ENCODE peak calls at places on chromosomes 6 and 20, in four cellular contexts. One of them, this sample, is unnamed.
A peak's percentile ranks its signal among the peaks of the same experiment; 100 is the strongest.

GRCh38 chr6:72653032-72653431 is 31.2 kb downstream of the KCNQ5 start:
- DNase-seq in K562: no peak
- DNase-seq in IMR-90: no peak
- DNase-seq in GM12878: no peak
- DNase-seq in this sample: no peak

GRCh38 chr20:35341366-35342028 is 49.3 kb upstream of the FAM83C start:
- DNase-seq in K562: no peak
- DNase-seq in GM12878: no peak
- DNase-seq in IMR-90: peak; percentile 29
- DNase-seq in this sample: no peak

GRCh38 chr6:136822051-136822378 is 377 bp upstream of the PEX7 start:
- DNase-seq in IMR-90: peak; percentile 62
- DNase-seq in K562: no peak
- DNase-seq in GM12878: no peak
- DNase-seq in this sample: no peak

GRCh38 chr6:169494038-169494437 is 207.8 kb downstream of the WDR27 start:
- DNase-seq in IMR-90: no peak
- DNase-seq in GM12878: no peak
- DNase-seq in K562: no peak
- DNase-seq in this sample: no peak

GRCh38 chr20:37240337-37241055 is 21.1 kb downstream of the GHRH start:
- DNase-seq in IMR-90: no peak
- DNase-seq in K562: no peak
- DNase-seq in GM12878: no peak
- DNase-seq in this sample: no peak

GRCh38 chr6:17525637-17526036 is 74.5 kb upstream of the FAM8A1 start:
- DNase-seq in K562: no peak
- DNase-seq in GM12878: no peak
- DNase-seq in IMR-90: no peak
- DNase-seq in this sample: no peak

GRCh38 chr20:57395111-57395959 is 4.1 kb downstream of the RBM38 start:
- DNase-seq in IMR-90: peak; percentile 53
- DNase-seq in GM12878: no peak
- DNase-seq in K562: no peak
- DNase-seq in this sample: no peak

GRCh38 chr6:141965016-141965545 is 167.6 kb upstream of the GJE1 start:
- DNase-seq in IMR-90: no peak
- DNase-seq in K562: no peak
- DNase-seq in GM12878: no peak
- DNase-seq in this sample: no peak

GRCh38 chr6:29129326-29130012 is 21.6 kb downstream of the OR2J3 start:
- DNase-seq in IMR-90: no peak
- DNase-seq in K562: no peak
- DNase-seq in GM12878: no peak
- DNase-seq in this sample: no peak

DNA sequence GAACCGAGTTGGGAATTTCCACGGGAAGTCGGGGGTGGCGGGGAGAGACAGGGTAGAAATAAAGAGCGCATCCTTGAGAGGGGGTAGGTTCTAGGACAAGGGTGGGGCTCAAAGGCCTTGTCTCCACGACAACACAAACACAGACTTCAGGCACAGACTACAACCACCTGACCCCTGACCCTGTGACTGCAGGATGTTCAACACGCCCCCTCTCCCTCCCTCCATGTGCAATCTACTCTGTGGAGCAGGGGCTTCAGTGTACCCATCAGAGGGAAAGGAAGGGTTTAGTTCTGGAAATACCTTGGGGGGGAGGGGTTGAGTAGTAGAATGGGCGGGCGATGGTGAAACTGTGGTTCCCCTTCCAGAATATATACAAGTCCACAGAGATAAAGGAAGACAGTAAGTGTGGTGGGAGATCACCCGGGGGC is 651 bp upstream of the TAPBP start:
- DNase-seq in IMR-90: peak; percentile 86
- DNase-seq in K562: peak; percentile 80
- DNase-seq in GM12878: no peak
- DNase-seq in this sample: peak; percentile 89
- TF ChIP-seq ELK1 in IMR-90: no peak
- TF ChIP-seq ELK1 in K562: no peak
- TF ChIP-seq ELK1 in GM12878: no peak
- TF ChIP-seq ELK1 in this sample: no peak

DNA sequence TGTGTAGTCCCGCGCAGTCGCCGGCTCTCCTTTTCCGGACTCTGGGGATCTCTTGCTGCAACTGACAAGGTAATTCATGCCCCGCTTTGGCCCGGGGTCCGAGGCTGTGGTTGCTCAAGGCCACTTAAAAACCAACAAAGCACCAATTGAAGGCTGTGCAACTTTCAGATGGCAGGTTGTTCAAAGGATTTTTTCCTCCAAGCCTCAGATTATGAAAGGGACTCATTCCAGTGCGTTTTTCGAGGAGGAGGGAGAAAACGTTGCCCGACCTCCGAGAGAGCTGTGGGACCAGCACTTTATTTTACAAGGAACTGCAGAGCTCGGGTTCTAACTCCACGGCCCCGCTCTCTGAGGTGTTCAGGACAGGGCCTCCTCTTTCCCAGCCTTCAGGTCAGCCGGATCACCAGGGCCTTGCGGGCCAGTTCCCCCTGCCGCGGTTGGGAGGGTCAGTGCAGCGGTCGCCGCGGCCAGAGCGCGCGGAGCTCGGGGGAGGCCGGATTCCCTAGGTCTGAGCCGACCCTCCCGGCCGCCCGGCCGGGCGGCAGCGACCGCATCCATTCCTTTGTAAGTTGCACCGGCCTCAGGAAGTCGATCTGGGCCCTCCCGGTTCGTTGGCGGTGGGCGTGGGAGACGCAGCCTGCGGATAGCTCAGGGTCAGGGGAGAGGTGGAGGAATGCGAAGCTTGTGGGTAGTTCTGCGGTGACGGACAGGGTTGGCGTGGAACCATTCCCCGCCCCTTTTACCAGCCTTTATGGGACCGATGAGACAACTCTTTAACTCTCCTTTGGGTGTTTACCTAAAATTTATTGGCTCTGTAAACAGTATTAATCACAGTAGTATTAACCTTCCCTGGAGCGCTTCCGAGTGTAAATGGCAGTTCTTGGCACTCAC is 1.6 kb downstream of the UTRN start:
- DNase-seq in IMR-90: peak; percentile 93
- DNase-seq in GM12878: no peak
- DNase-seq in K562: no peak
- DNase-seq in this sample: peak; percentile 81
- H3K4me2 ChIP-seq in IMR-90: peak overlapping the region; percentile 80
- H3K4me2 ChIP-seq in GM12878: peak overlapping the region; percentile 81
- H3K4me2 ChIP-seq in K562: peak overlapping the region; percentile 5
- H3K4me2 ChIP-seq in this sample: peak overlapping the region; percentile 75

GRCh38 chr20:61251529-61252393 is at the start of gene CDH4:
- DNase-seq in K562: no peak
- DNase-seq in IMR-90: no peak
- DNase-seq in GM12878: no peak
- DNase-seq in this sample: peak; percentile 41
- TF ChIP-seq SMC3 in K562: no peak
- TF ChIP-seq SMC3 in IMR-90: no peak
- TF ChIP-seq SMC3 in GM12878: no peak
- TF ChIP-seq SMC3 in this sample: no peak

GRCh38 chr6:94639564-94639963 is 937.8 kb upstream of the MANEA start:
- DNase-seq in GM12878: no peak
- DNase-seq in K562: no peak
- DNase-seq in IMR-90: no peak
- DNase-seq in this sample: no peak

DNA sequence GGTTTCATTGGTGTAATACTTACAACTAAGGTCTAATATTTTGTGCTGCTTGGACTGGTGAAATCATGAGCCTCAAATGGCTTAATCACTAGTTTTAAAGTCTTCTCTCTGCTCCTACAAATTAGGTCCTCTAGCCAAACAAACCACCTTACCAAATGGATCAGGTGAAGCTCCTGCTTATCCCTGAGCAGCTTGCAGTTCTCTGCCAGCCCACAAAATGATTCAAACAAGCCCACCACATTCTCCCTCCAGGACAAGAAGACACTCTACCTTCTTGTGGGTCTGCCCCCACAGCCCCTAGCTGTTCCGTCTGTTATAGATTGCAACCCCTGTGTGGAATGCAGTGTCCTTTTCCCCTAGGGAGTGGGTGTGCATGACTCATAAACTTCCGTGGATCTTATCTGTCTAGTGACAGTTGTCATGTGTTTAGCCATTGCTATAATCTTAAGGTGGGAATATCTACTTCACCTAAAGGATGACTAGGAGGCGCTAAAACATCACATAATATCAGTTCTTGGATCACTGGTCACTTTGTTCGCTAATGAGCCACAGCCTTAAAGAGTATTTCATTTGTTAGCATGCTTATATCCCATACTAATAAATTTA is 940.5 kb upstream of the MANEA start:
- DNase-seq in GM12878: no peak
- DNase-seq in K562: no peak
- DNase-seq in IMR-90: peak; percentile 1
- DNase-seq in this sample: no peak
- TF ChIP-seq ELK1 in GM12878: no peak
- TF ChIP-seq ELK1 in K562: no peak
- TF ChIP-seq ELK1 in IMR-90: no peak
- TF ChIP-seq ELK1 in this sample: no peak

DNA sequence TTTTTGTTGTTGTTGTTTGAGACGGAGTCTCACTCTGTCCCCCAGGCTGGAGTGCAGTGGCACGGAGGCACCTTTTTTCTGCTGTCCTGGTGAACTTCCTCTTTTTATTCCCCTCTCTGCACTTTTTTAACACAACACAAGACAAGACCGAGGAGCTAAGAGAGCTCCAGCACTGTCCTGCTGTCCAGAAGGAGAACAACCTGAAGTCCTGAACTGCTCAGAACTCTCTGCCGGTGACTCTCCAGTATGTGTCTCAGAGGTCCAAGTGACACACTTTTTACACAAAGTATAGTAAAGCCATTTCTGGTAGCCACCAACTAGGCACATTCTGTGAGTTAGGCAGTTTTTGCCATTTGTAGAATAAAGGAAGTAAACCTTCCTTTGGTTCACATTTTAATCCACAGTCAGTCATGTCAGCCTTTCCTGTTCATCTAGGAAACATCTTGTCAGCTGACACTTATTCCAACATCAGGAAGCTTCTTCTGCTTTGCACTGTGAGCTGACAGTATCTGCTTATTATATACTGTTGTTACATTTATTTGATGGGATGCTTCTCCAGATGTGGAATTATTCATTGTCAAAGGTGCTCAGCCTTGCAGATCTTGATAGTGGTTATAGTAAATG is 28.1 kb upstream of the TXNDC5 start:
- DNase-seq in K562: no peak
- DNase-seq in IMR-90: no peak
- DNase-seq in GM12878: no peak
- DNase-seq in this sample: no peak
- H3K4me2 ChIP-seq in K562: no peak overlapping the region
- H3K4me2 ChIP-seq in IMR-90: no peak overlapping the region
- H3K4me2 ChIP-seq in GM12878: peak overlapping the region; percentile 21
- H3K4me2 ChIP-seq in this sample: no peak overlapping the region

GRCh38 chr6:1228754-1229191 is 83.1 kb upstream of the FOXQ1 start:
- DNase-seq in K562: no peak
- DNase-seq in IMR-90: no peak
- DNase-seq in GM12878: no peak
- DNase-seq in this sample: no peak

GRCh38 chr6:1229808-1230207 is 82.1 kb upstream of the FOXQ1 start:
- DNase-seq in K562: no peak
- DNase-seq in IMR-90: no peak
- DNase-seq in GM12878: no peak
- DNase-seq in this sample: no peak

GRCh38 chr6:1227600-1227934 is 84.3 kb upstream of the FOXQ1 start:
- DNase-seq in K562: no peak
- DNase-seq in GM12878: no peak
- DNase-seq in IMR-90: no peak
- DNase-seq in this sample: no peak

GRCh38 chr6:1229301-1229700 is 82.6 kb upstream of the FOXQ1 start:
- DNase-seq in IMR-90: no peak
- DNase-seq in K562: no peak
- DNase-seq in GM12878: no peak
- DNase-seq in this sample: no peak

DNA sequence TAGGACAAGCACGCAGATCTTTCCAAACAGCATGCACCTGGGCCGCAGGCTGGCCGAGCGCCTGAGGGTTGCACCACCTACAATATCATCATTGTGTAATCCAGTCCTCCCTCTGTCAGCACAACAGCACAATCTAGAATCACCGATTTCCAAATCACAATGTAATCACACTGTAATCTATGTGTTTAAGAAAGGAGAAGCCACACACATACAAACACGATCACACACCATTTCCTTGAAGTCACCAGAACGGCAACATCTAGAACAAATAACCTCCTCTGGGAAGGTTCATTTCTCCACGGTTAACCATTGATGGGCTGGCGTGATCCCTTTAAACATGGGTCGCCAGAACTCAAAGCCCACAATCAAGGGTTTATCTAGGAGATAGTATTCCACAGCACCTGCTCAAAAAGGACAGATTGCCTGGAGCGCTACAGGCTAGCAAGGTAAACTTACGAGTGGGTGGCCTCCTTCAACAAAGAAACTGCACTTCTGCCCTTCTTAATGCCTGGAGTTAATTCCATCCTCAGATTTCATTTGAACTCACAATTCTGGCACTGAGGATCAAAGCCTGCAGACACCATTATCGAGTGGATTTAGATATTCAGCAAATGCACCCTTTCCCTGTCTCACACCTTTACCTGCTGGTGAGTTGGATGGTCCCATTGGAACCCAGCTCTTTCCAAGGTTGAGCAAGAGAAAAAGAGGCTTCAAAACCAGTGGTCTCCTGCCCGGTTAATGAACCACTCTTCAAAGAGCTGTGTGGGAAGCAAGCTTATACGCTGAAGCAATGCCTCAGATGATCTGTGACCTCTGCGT is 83.8 kb upstream of the FOXQ1 start:
- DNase-seq in K562: no peak
- DNase-seq in IMR-90: no peak
- DNase-seq in GM12878: no peak
- DNase-seq in this sample: no peak
- TF ChIP-seq SMC3 in K562: no peak
- TF ChIP-seq SMC3 in IMR-90: no peak
- TF ChIP-seq SMC3 in GM12878: no peak
- TF ChIP-seq SMC3 in this sample: no peak

DNA sequence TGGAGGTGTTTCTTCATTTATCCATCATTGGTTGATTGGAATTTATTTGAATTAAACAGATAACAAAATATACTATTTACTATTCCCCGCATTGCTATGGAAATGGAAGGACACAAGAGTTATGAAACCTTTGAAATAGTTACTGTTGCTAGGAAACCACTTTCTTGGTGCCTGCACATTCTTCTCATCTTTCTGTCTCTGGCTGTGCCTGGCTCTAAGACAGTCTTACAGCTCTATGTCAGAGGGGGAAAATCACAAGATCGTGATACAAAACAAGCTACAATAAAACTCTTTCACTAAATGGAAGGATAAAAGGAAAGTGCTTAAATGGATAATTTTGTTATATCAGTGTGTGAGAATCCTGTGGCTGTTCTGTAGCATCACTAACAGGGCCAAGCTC is 453.0 kb downstream of the LMBRD1 start:
- DNase-seq in GM12878: no peak
- DNase-seq in IMR-90: no peak
- DNase-seq in K562: no peak
- DNase-seq in this sample: no peak
- TF ChIP-seq ELK1 in GM12878: no peak
- TF ChIP-seq ELK1 in IMR-90: no peak
- TF ChIP-seq ELK1 in K562: no peak
- TF ChIP-seq ELK1 in this sample: no peak